ENCODE peak calls at places on chromosomes 6 and 20, in six cellular contexts. A is brain microvascular endothelial cell; Y is HCT116; W is cardiac muscle cell; C is nephron progenitor cell; R is CD4-positive, alpha-beta T cell. V is an unnamed sample.
A peak's percentile ranks its signal among the peaks of the same experiment; 100 is the strongest.

GRCh38 chr6:85464722-85465150 is 14.9 kb downstream of the NT5E start:
- DNase-seq in Y (peak; percentile 97), A (peak; percentile 95), R (no peak), C (no peak), W (no peak), V (no peak)

GRCh38 chr6:7532232-7532631 is 9.2 kb upstream of the DSP start:
- DNase-seq in A (no peak), C (no peak), Y (no peak), W (no peak), R (no peak), V (no peak)

GRCh38 chr6:125357515-125358256 is 55.9 kb upstream of the HDDC2 start:
- DNase-seq in C (no peak), R (no peak), Y (no peak), A (peak; percentile 83), W (no peak), V (no peak)

GRCh38 chr6:39061182-39061581 is 12.6 kb downstream of the GLP1R start:
- DNase-seq in C (no peak), A (no peak), W (no peak), Y (no peak), R (no peak), V (no peak)

GRCh38 chr6:119158057-119158848 is 79.8 kb upstream of the FAM184A start:
- DNase-seq in R (no peak), W (no peak), A (no peak), C (no peak), Y (no peak), V (no peak)

GRCh38 chr6:170237999-170238740 is 52.7 kb downstream of the DLL1 start:
- DNase-seq in A (no peak), Y (no peak), R (no peak), C (peak; percentile 0), W (no peak), V (no peak)

GRCh38 chr20:58005581-58006345 is 222.7 kb downstream of the ANKRD60 start:
- DNase-seq in A (no peak), W (no peak), C (no peak), R (no peak), Y (no peak), V (no peak)

GRCh38 chr6:156102129-156102528 is 646.5 kb upstream of the NOX3 start:
- DNase-seq in A (peak; percentile 8), Y (peak; percentile 21), W (no peak), R (no peak), C (no peak), V (no peak)

GRCh38 chr6:17293395-17293794 is 12.2 kb downstream of the RBM24 start:
- DNase-seq in C (no peak), A (no peak), Y (no peak), W (no peak), R (no peak), V (no peak)

GRCh38 chr20:35284992-35285805 is 627 bp upstream of the EIF6 start:
- DNase-seq in Y (no peak), C (no peak), A (no peak), R (no peak), W (no peak), V (no peak)

GRCh38 chr20:38209736-38210405 is 44.8 kb upstream of the TGM2 start:
- DNase-seq in A (no peak), W (no peak), C (no peak), Y (no peak), R (no peak), V (no peak)

GRCh38 chr20:53842301-53843099 is 227.9 kb downstream of the BCAS1 start:
- DNase-seq in A (no peak), C (no peak), R (no peak), Y (no peak), W (no peak), V (no peak)

GRCh38 chr6:56387621-56388413 is 140.4 kb upstream of the COL21A1 start:
- DNase-seq in W (no peak), C (no peak), Y (no peak), A (no peak), R (no peak), V (no peak)

GRCh38 chr6:7087491-7087979 is 20.2 kb upstream of the RREB1 start:
- DNase-seq in W (no peak), C (no peak), R (peak; percentile 40), Y (no peak), A (no peak), V (no peak)

GRCh38 chr20:58094160-58094559 is 134.3 kb downstream of the ANKRD60 start:
- DNase-seq in A (no peak), Y (no peak), R (no peak), C (no peak), W (no peak), V (no peak)

GRCh38 chr20:3315110-3315509 is 76.1 kb upstream of the SLC4A11 start:
- DNase-seq in C (no peak), Y (no peak), W (no peak), A (no peak), R (no peak), V (no peak)

GRCh38 chr20:61173966-61174725 is 77.9 kb upstream of the CDH4 start:
- DNase-seq in R (no peak), C (no peak), A (no peak), Y (no peak), W (no peak), V (no peak)

GRCh38 chr6:160668589-160668988 is 4.5 kb upstream of the LPA start:
- DNase-seq in C (no peak), A (no peak), Y (no peak), W (no peak), R (no peak), V (no peak)

GRCh38 chr6:160662842-160663241 is 1.2 kb downstream of the LPA start:
- DNase-seq in A (no peak), R (no peak), C (no peak), W (no peak), Y (no peak), V (no peak)

DNA sequence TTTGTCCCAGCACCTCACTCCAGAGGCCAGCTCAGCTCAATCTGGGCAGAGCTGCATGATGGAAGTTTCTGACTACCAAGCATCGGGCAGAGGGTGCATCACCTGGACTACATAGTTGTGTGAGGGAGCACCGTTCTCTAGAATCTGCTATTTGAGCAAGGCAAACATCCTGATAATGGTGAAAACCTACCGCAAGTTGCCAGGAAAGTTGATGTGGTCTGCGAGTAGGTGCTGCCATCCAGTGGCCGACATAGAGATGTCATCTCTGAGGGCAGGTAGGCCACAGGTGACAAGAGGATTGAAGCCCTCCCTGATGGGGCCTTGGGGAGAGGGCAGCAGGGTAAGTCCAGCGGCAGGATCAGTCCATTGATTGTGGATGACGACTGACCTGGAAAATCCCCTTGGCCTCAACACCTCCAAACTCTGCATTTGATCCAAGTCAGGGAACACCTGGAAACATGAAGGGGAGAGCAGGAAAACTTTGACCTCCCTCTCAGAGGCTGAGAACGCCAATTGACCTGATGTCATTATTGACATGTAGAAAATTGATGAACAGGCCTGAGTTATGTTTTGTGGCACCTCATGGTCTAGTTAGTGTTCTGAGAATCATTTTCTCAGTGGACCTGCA is 3.9 kb upstream of the LPA start:
- DNase-seq in R (no peak), C (peak; percentile 41), Y (peak; percentile 35), W (peak; percentile 2), A (no peak), V (no peak)
- TF ChIP-seq CTCF in R (no peak), C (peak; percentile 45), Y (peak; percentile 77), W (no peak), A (peak; percentile 13), V (no peak)

GRCh38 chr6:10465633-10466499 is 51.0 kb upstream of the TFAP2A start:
- DNase-seq in A (peak; percentile 56), W (peak; percentile 75), R (no peak), C (peak; percentile 75), Y (peak; percentile 65), V (no peak)
- TF ChIP-seq CTCF in A (peak; percentile 72), W (peak; percentile 41), R (peak; percentile 11), C (peak; percentile 54), Y (peak; percentile 72), V (no peak)

GRCh38 chr6:1363729-1364572 is 25.4 kb upstream of the FOXF2 start:
- DNase-seq in C (no peak), A (no peak), W (no peak), R (no peak), Y (peak; percentile 18), V (no peak)
- TF ChIP-seq CTCF in C (no peak), A (peak; percentile 36), W (peak; percentile 19), R (no peak), Y (peak; percentile 57), V (no peak)

GRCh38 chr6:128725271-128726233 is 157.4 kb upstream of the LAMA2 start:
- DNase-seq in A (peak; percentile 34), R (no peak), Y (peak; percentile 41), C (peak; percentile 49), W (peak; percentile 57), V (no peak)

GRCh38 chr6:128736780-128737179 is 146.2 kb upstream of the LAMA2 start:
- DNase-seq in W (no peak), R (no peak), A (no peak), Y (no peak), C (no peak), V (no peak)

GRCh38 chr6:128727500-128727899 is 155.4 kb upstream of the LAMA2 start:
- DNase-seq in R (no peak), A (no peak), Y (no peak), C (no peak), W (no peak), V (no peak)

GRCh38 chr6:128731249-128732165 is 151.4 kb upstream of the LAMA2 start:
- DNase-seq in A (peak; percentile 63), Y (peak; percentile 40), R (no peak), C (peak; percentile 8), W (peak; percentile 78), V (no peak)
- TF ChIP-seq CTCF in A (peak; percentile 76), Y (peak; percentile 67), R (peak; percentile 50), C (peak; percentile 71), W (peak; percentile 57), V (no peak)